ENCODE peak calls at places on chromosomes 12 and 14, in seven cellular contexts. S is CD4-positive, CD25-positive, alpha-beta regulatory T cell; W is psoas muscle; G is Karpas-422; I is mammary epithelial cell; Y is effector memory CD4-positive, alpha-beta T cell; Q is neural progenitor cell. L is an unnamed sample.

GRCh38 chr12:27868165-27868564 is 88.1 kb upstream of the MANSC4 start:
- DNase-seq in S (no peak), W (no peak), G (no peak), I (peak), Y (no peak), Q (no peak), L (no peak)

GRCh38 chr12:113005759-113006158 is 27.4 kb downstream of the OAS2 start:
- DNase-seq in S (no peak), W (no peak), G (no peak), I (no peak), Y (no peak), Q (peak), L (peak)

GRCh38 chr12:105235747-105236476 is at the start of gene APPL2:
- DNase-seq in S (peak), W (peak), G (peak), I (peak), Y (peak), Q (peak), L (peak)

GRCh38 chr14:45251912-45252311 is 1.1 kb downstream of the MIS18BP1 start:
- DNase-seq in S (peak), W (no peak), G (peak), I (peak), Y (no peak), Q (peak), L (no peak)

GRCh38 chr12:1529862-1530591 is 64.4 kb downstream of the FBXL14 start:
- DNase-seq in S (no peak), W (peak), G (no peak), I (no peak), Y (no peak), Q (peak), L (no peak)

GRCh38 chr14:71549421-71549820 is 382.8 kb upstream of the RGS6 start:
- DNase-seq in S (no peak), W (no peak), G (no peak), I (no peak), Y (no peak), Q (no peak), L (no peak)

GRCh38 chr12:115799610-115800009 is 477.9 kb downstream of the MED13L start:
- DNase-seq in S (no peak), W (no peak), G (no peak), I (no peak), Y (no peak), Q (no peak), L (no peak)

GRCh38 chr14:72617391-72618011 is 276.4 kb downstream of the DPF3 start:
- DNase-seq in S (no peak), W (peak), G (no peak), I (peak), Y (no peak), Q (peak), L (peak)

GRCh38 chr12:121990692-121991603 is 30.7 kb upstream of the BCL7A start:
- DNase-seq in S (peak), W (no peak), G (peak), I (no peak), Y (no peak), Q (no peak), L (no peak)

GRCh38 chr12:88202500-88202899 is 60.4 kb downstream of the TMTC3 start:
- DNase-seq in S (no peak), W (no peak), G (no peak), I (no peak), Y (no peak), Q (no peak), L (no peak)

GRCh38 chr12:51949342-51950030 is 2.0 kb upstream of the ACVR1B start:
- DNase-seq in S (no peak), W (no peak), G (no peak), I (no peak), Y (no peak), Q (no peak), L (peak)

GRCh38 chr12:91401190-91401589 is 218.6 kb upstream of the DCN start:
- DNase-seq in S (no peak), W (no peak), G (no peak), I (no peak), Y (no peak), Q (no peak), L (no peak)

GRCh38 chr14:60317609-60318008 is 68.6 kb downstream of the PPM1A start:
- DNase-seq in S (no peak), W (no peak), G (no peak), I (no peak), Y (no peak), Q (peak), L (no peak)

GRCh38 chr12:4307593-4308333 is 13.2 kb upstream of the TIGAR start:
- DNase-seq in S (no peak), W (peak), G (peak), I (peak), Y (no peak), Q (peak), L (no peak)

GRCh38 chr14:59187802-59188460 is 536 bp upstream of the DAAM1 start:
- DNase-seq in S (peak), W (peak), G (peak), I (no peak), Y (peak), Q (peak), L (no peak)

GRCh38 chr12:75642226-75642625 is 130.8 kb upstream of the KRR1 start:
- DNase-seq in S (no peak), W (no peak), G (peak), I (peak), Y (no peak), Q (no peak), L (no peak)

GRCh38 chr12:116561181-116561821 is 2.1 kb downstream of the MAP1LC3B2 start:
- DNase-seq in S (no peak), W (no peak), G (no peak), I (no peak), Y (no peak), Q (no peak), L (no peak)

GRCh38 chr12:321606-322326 is 59.1 kb upstream of the SLC6A13 start:
- DNase-seq in S (no peak), W (no peak), G (no peak), I (peak), Y (no peak), Q (no peak), L (no peak)

GRCh38 chr12:117874842-117875434 is 93.9 kb downstream of the KSR2 start:
- DNase-seq in S (peak), W (peak), G (peak), I (peak), Y (peak), Q (peak), L (no peak)

GRCh38 chr14:22781606-22782000 is 15.1 kb downstream of the OXA1L start:
- DNase-seq in S (no peak), W (no peak), G (no peak), I (peak), Y (no peak), Q (no peak), L (no peak)

GRCh38 chr14:32896979-32897723 is 41.5 kb upstream of the NPAS3 start:
- DNase-seq in S (peak), W (no peak), G (no peak), I (peak), Y (no peak), Q (no peak), L (no peak)

GRCh38 chr12:112908548-112908947 is 1.8 kb downstream of the OAS1 start:
- DNase-seq in S (peak), W (no peak), G (no peak), I (no peak), Y (no peak), Q (no peak), L (no peak)

GRCh38 chr14:65709576-65709975 is 297.0 kb downstream of the FUT8 start:
- DNase-seq in S (no peak), W (no peak), G (no peak), I (no peak), Y (no peak), Q (no peak), L (no peak)

GRCh38 chr14:96748371-96748770 is 48.8 kb upstream of the VRK1 start:
- DNase-seq in S (no peak), W (no peak), G (peak), I (no peak), Y (no peak), Q (no peak), L (no peak)

GRCh38 chr14:61512508-61512907 is 182.8 kb upstream of the HIF1A start:
- DNase-seq in S (no peak), W (no peak), G (no peak), I (peak), Y (no peak), Q (no peak), L (no peak)

GRCh38 chr12:22340143-22340542 is 5.6 kb upstream of the ST8SIA1 start:
- DNase-seq in S (no peak), W (peak), G (no peak), I (no peak), Y (no peak), Q (no peak), L (no peak)

GRCh38 chr12:69837191-69838085 is 12.4 kb downstream of the MYRFL start:
- DNase-seq in S (no peak), W (no peak), G (no peak), I (no peak), Y (no peak), Q (peak), L (no peak)

GRCh38 chr12:69834566-69834965 is 9.5 kb downstream of the MYRFL start:
- DNase-seq in S (no peak), W (no peak), G (no peak), I (no peak), Y (no peak), Q (no peak), L (no peak)

GRCh38 chr12:69834147-69834546 is 9.1 kb downstream of the MYRFL start:
- DNase-seq in S (no peak), W (no peak), G (no peak), I (no peak), Y (no peak), Q (no peak), L (no peak)

GRCh38 chr12:69835048-69835447 is 10.0 kb downstream of the MYRFL start:
- DNase-seq in S (no peak), W (no peak), G (no peak), I (no peak), Y (no peak), Q (no peak), L (no peak)

GRCh38 chr12:69836015-69836414 is 11.0 kb downstream of the MYRFL start:
- DNase-seq in S (no peak), W (no peak), G (no peak), I (no peak), Y (no peak), Q (no peak), L (no peak)
- H3K27ac ChIP-seq in S (no peak), W (no peak), G (no peak), I (no peak), Y (no peak), Q (no peak), L (no peak)

DNA sequence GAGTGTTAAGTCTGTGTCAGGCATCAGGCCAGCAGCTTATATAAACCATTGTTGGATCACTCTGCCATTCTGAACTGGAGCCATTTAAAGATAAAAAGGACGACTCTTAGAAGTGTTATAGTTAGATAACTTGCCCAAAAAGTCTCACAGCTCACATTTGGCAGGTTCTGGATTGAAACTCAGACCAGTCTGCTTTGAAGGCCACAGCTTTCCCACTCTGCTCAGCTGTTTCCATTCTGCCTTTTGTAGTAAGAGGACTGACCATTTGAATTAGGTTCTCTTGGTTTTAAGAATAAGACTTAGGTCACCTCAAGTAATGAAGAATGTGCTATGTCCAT is 197.3 kb upstream of the AMIGO2 start:
- DNase-seq in S (no peak), W (no peak), G (no peak), I (no peak), Y (no peak), Q (no peak), L (no peak)
- H3K27ac ChIP-seq in S (peak), W (no peak), G (no peak), I (peak), Y (peak), Q (no peak), L (peak)

DNA sequence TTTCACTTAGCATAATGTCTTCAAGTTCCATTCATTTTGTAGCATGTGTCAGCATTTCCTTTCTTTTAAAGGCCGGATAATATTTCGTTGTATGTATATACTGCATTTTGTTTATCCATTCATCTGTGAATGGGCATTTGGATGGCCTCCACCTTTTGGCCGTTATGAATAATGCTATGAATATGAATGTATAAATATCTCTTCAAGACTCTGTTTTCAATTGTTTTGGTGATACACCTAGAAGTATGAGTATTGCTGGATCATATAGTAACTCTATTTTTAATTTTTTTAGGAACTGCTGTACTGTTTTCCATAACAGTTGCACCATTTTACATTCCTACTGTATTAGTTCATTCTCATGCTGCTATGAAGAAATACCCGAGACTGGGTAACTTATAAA is 165.0 kb downstream of the DYRK2 start:
- DNase-seq in S (no peak), W (no peak), G (no peak), I (no peak), Y (no peak), Q (no peak), L (no peak)
- H3K27ac ChIP-seq in S (no peak), W (no peak), G (no peak), I (no peak), Y (no peak), Q (no peak), L (no peak)

DNA sequence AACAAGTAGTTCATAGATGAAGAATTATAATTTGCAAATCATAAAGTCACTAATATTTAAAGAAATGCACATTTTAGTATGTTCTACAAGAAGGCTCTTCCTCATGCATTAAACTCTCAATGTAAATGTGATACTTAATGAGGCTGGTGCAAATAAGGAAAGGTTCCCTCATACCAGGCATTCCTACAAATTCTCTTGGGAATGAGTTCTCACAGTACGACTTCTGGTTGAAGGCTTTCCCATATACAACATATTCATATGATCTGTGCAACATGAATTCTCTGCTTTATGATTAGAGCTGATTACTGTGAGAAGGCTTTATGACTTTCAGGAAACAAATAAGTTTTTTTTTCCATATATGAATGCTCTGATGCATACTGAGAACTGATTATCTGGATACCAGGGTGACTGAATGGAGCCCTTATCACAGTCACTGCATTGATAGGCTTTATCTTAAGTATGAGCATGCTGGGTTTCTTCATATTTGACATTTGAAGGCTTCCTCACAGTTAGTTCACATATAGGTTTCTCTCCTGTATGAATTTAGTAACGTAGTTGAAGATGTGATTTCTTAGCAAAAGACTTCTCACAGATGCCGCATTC is 293.9 kb downstream of the RAD51B start:
- DNase-seq in S (no peak), W (no peak), G (no peak), I (no peak), Y (no peak), Q (no peak), L (no peak)
- H3K27ac ChIP-seq in S (no peak), W (no peak), G (no peak), I (no peak), Y (no peak), Q (no peak), L (no peak)

DNA sequence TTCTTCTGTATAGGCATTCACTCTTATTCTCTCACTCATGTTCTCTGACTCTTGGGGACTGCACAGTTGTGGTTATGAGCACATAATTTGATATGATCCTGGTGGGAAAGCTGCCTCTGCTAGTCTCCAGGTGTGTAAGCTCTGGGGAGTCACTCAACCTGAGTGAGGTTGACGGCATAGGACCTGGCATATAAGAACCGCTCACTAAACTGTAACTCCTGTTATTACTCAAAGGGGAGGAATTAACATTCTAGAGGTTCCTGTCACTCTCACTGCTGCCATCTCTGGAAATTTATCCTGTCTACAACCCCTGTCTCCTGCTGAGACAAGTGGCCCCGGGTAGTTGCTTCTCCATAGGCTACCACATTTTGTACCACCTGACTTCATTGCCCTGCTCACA is 14.0 kb downstream of the SRSF5 start:
- DNase-seq in S (no peak), W (no peak), G (no peak), I (no peak), Y (no peak), Q (no peak), L (no peak)
- H3K27ac ChIP-seq in S (no peak), W (no peak), G (no peak), I (no peak), Y (no peak), Q (no peak), L (no peak)

GRCh38 chr12:6211421-6211869 is 11.2 kb downstream of the CD9 start:
- DNase-seq in S (no peak), W (no peak), G (no peak), I (no peak), Y (no peak), Q (no peak), L (no peak)
- H3K27ac ChIP-seq in S (no peak), W (no peak), G (no peak), I (no peak), Y (no peak), Q (no peak), L (peak)

DNA sequence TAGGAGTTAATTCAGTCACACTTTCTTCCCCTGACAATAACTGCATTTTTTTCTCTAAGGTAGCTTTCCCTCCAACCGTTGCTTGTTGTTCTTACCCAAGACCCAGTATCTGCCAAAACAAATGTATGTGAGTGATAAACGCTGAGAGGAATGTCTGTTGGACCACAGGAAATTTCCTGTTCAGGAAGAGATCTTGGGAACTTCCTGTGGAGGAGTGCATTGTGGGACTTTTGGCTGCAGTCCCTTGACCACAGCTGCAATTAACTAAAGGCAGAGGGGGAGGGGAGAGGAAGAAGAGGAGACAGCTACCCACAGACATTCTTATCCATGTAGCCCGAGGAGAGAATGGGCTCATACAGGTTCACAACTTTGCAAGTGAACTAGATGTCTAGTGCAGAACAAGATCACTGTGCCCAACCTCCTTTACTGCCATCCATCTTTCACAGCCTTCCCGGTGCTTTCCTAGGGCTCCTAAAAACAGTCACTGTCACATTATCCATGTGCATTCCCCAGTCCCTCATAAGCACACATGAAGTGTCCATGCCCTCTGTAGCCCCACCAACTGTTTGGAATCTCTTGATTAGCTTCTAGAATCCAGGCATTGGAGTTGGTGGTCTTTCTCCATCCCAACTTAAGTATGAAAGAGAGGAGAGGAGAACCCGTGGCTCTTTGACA is 149.5 kb downstream of the ETV6 start:
- DNase-seq in S (no peak), W (no peak), G (no peak), I (peak), Y (no peak), Q (no peak), L (no peak)
- H3K27ac ChIP-seq in S (no peak), W (no peak), G (no peak), I (peak), Y (no peak), Q (no peak), L (peak)

GRCh38 chr14:100325958-100326357 is 2.8 kb downstream of the SLC25A47 start:
- DNase-seq in S (no peak), W (no peak), G (no peak), I (no peak), Y (no peak), Q (no peak), L (no peak)

GRCh38 chr14:100323942-100324307 is 786 bp downstream of the SLC25A47 start:
- DNase-seq in S (no peak), W (no peak), G (no peak), I (no peak), Y (no peak), Q (no peak), L (no peak)

GRCh38 chr14:100323121-100323941 is at the start of gene SLC25A47:
- DNase-seq in S (no peak), W (no peak), G (no peak), I (no peak), Y (no peak), Q (no peak), L (no peak)

GRCh38 chr14:100327128-100327527 is 4.0 kb downstream of the SLC25A47 start:
- DNase-seq in S (no peak), W (no peak), G (no peak), I (no peak), Y (no peak), Q (no peak), L (no peak)

GRCh38 chr14:100325231-100325632 is 2.1 kb downstream of the SLC25A47 start:
- DNase-seq in S (no peak), W (no peak), G (no peak), I (no peak), Y (no peak), Q (no peak), L (no peak)
- H3K27ac ChIP-seq in S (no peak), W (no peak), G (no peak), I (no peak), Y (no peak), Q (no peak), L (no peak)

L was measured in coronary artery.